ENCODE peak calls at places on chromosomes 12 and 14, in eight cellular contexts. D is AG04450, F is AG09309, I is cardiac muscle cell, H is fibroblast of mammary gland, K is tibial artery, L is psoas muscle, Z is lung. S is an unnamed sample.

GRCh38 chr14:91413547-91414474 is 3.8 kb downstream of the CCDC88C start:
- DNase-seq in D (no peak), F (no peak), I (no peak), H (no peak), K (no peak), L (no peak), Z (peak), S (no peak)

GRCh38 chr12:51943346-51943745 is 8.2 kb upstream of the ACVR1B start:
- DNase-seq in D (no peak), F (no peak), I (no peak), H (no peak), K (no peak), L (no peak), Z (no peak), S (no peak)

GRCh38 chr12:1629338-1630080 is 478 bp downstream of the WNT5B start:
- DNase-seq in D (no peak), F (no peak), I (no peak), H (peak), K (no peak), L (no peak), Z (no peak), S (no peak)

GRCh38 chr12:91833780-91834359 is 311.8 kb downstream of the BTG1 start:
- DNase-seq in D (no peak), F (no peak), I (no peak), H (no peak), K (no peak), L (no peak), Z (no peak), S (no peak)

GRCh38 chr14:64504310-64504896 is at the start of gene ZBTB1:
- DNase-seq in D (peak), F (peak), I (peak), H (peak), K (peak), L (peak), Z (peak), S (peak)

GRCh38 chr14:22375321-22375930 is 213.6 kb downstream of the DAD1 start:
- DNase-seq in D (peak), F (no peak), I (peak), H (peak), K (no peak), L (no peak), Z (no peak), S (peak)

GRCh38 chr14:100715803-100716202 is 10.9 kb upstream of the DLK1 start:
- DNase-seq in D (no peak), F (no peak), I (no peak), H (no peak), K (no peak), L (no peak), Z (no peak), S (no peak)

GRCh38 chr12:51598156-51598555 is 7.1 kb downstream of the SCN8A start:
- DNase-seq in D (no peak), F (no peak), I (no peak), H (no peak), K (no peak), L (no peak), Z (no peak), S (no peak)

GRCh38 chr14:51682411-51682810 is 30.7 kb downstream of the FRMD6 start:
- DNase-seq in D (no peak), F (no peak), I (peak), H (peak), K (no peak), L (no peak), Z (no peak), S (peak)

GRCh38 chr14:94598816-94599655 is 13.2 kb upstream of the SERPINA3 start:
- DNase-seq in D (peak), F (peak), I (peak), H (peak), K (peak), L (peak), Z (peak), S (peak)

GRCh38 chr12:26651566-26652188 is 181.3 kb downstream of the ITPR2 start:
- DNase-seq in D (peak), F (no peak), I (peak), H (peak), K (no peak), L (no peak), Z (peak), S (peak)

GRCh38 chr14:78245238-78245637 is 75.1 kb downstream of the NRXN3 start:
- DNase-seq in D (no peak), F (no peak), I (no peak), H (no peak), K (no peak), L (no peak), Z (peak), S (no peak)

GRCh38 chr14:70808402-70809237 is 693 bp downstream of the MAP3K9 start:
- DNase-seq in D (no peak), F (no peak), I (no peak), H (no peak), K (no peak), L (peak), Z (peak), S (no peak)

GRCh38 chr14:75934998-75935628 is 46.7 kb downstream of the TGFB3 start:
- DNase-seq in D (no peak), F (no peak), I (no peak), H (no peak), K (no peak), L (no peak), Z (no peak), S (no peak)

GRCh38 chr12:71746983-71747611 is 7.6 kb upstream of the RAB21 start:
- DNase-seq in D (peak), F (peak), I (peak), H (peak), K (no peak), L (no peak), Z (peak), S (peak)

GRCh38 chr12:41936333-41936732 is 208.3 kb downstream of the GXYLT1 start:
- DNase-seq in D (no peak), F (no peak), I (no peak), H (no peak), K (no peak), L (no peak), Z (no peak), S (no peak)

GRCh38 chr12:69639400-69640016 is 28.8 kb upstream of the LRRC10 start:
- DNase-seq in D (peak), F (no peak), I (peak), H (peak), K (peak), L (peak), Z (peak), S (peak)

GRCh38 chr12:91055976-91056375 is 1.8 kb downstream of the KERA start:
- DNase-seq in D (no peak), F (no peak), I (no peak), H (peak), K (no peak), L (no peak), Z (no peak), S (no peak)

GRCh38 chr14:57692671-57693070 is 173.2 kb downstream of the SLC35F4 start:
- DNase-seq in D (peak), F (peak), I (peak), H (peak), K (no peak), L (no peak), Z (no peak), S (peak)

GRCh38 chr14:76413962-76414665 is 38.2 kb downstream of the ESRRB start:
- DNase-seq in D (no peak), F (no peak), I (no peak), H (no peak), K (no peak), L (no peak), Z (no peak), S (no peak)

GRCh38 chr14:94638330-94638729 is 26.1 kb downstream of the SERPINA3 start:
- DNase-seq in D (no peak), F (no peak), I (no peak), H (peak), K (no peak), L (no peak), Z (no peak), S (no peak)

GRCh38 chr12:75337905-75338304 is 3.4 kb downstream of the GLIPR1L1 start:
- DNase-seq in D (no peak), F (no peak), I (no peak), H (no peak), K (no peak), L (no peak), Z (no peak), S (no peak)

GRCh38 chr12:125065753-125066570 is 727 bp downstream of the AACS start:
- DNase-seq in D (no peak), F (no peak), I (no peak), H (no peak), K (no peak), L (no peak), Z (no peak), S (no peak)

GRCh38 chr12:105485926-105486325 is 155.4 kb downstream of the C12orf75 start:
- DNase-seq in D (no peak), F (no peak), I (no peak), H (no peak), K (no peak), L (no peak), Z (no peak), S (no peak)

GRCh38 chr14:53855127-53855526 is 101.5 kb downstream of the BMP4 start:
- DNase-seq in D (no peak), F (no peak), I (no peak), H (no peak), K (no peak), L (no peak), Z (no peak), S (no peak)

GRCh38 chr12:32615441-32615840 is 63.7 kb upstream of the DNM1L start:
- DNase-seq in D (no peak), F (no peak), I (no peak), H (no peak), K (no peak), L (no peak), Z (no peak), S (no peak)

GRCh38 chr12:24947541-24948451 is 1.1 kb downstream of the BCAT1 start:
- DNase-seq in D (no peak), F (no peak), I (peak), H (peak), K (no peak), L (no peak), Z (no peak), S (peak)

GRCh38 chr12:21819236-21819635 is 44.7 kb upstream of the KCNJ8 start:
- DNase-seq in D (peak), F (no peak), I (no peak), H (peak), K (no peak), L (no peak), Z (no peak), S (peak)

GRCh38 chr12:132942611-132943010 is 13.5 kb downstream of the ZNF605 start:
- DNase-seq in D (no peak), F (no peak), I (no peak), H (no peak), K (peak), L (no peak), Z (no peak), S (no peak)

GRCh38 chr12:26116829-26117228 is 8.0 kb downstream of the BHLHE41 start:
- DNase-seq in D (no peak), F (no peak), I (no peak), H (no peak), K (no peak), L (no peak), Z (no peak), S (no peak)

GRCh38 chr12:2775431-2775830 is 19.3 kb upstream of the FKBP4 start:
- DNase-seq in D (no peak), F (no peak), I (no peak), H (no peak), K (no peak), L (no peak), Z (no peak), S (no peak)

GRCh38 chr14:74706101-74706500 is 6.8 kb downstream of the AREL1 start:
- DNase-seq in D (no peak), F (no peak), I (no peak), H (no peak), K (no peak), L (no peak), Z (no peak), S (no peak)

GRCh38 chr12:3332190-3332589 is 158.8 kb upstream of the PRMT8 start:
- DNase-seq in D (no peak), F (no peak), I (peak), H (peak), K (no peak), L (no peak), Z (no peak), S (peak)

GRCh38 chr12:53996188-53996885 is 3.6 kb upstream of the HOXC9 start:
- DNase-seq in D (no peak), F (no peak), I (no peak), H (no peak), K (no peak), L (no peak), Z (no peak), S (no peak)
- TF ChIP-seq CTCF in D (no peak), F (no peak), I (no peak), H (no peak), K (no peak), L (no peak), Z (no peak), S (no peak)

DNA sequence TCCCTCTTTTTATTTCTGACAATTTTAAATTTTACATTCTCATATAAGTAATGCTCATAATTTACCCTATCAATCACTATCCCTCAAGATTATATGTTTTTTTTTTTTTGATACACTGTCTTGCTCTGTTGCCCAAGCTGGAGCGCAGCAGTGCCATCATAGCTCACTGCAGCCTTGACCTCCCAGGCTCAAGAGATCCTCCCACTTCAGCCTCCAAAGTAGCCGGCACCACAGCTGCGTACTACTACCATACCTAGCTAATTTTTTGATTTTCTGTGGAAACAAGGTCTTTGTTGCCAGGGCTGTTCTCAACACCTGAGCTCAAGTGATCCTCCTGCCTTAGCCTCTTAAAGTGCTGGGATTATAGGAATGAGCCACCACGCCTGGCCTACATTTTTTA is 4.4 kb downstream of the DUSP16 start:
- DNase-seq in D (no peak), F (no peak), I (no peak), H (no peak), K (no peak), L (no peak), Z (no peak), S (no peak)
- H3K4me3 ChIP-seq in D (no peak), F (no peak), I (no peak), H (no peak), K (no peak), L (no peak), Z (no peak), S (no peak)

GRCh38 chr14:95818581-95818980 is 58.1 kb upstream of the TUNAR start:
- DNase-seq in D (no peak), F (no peak), I (no peak), H (no peak), K (no peak), L (no peak), Z (no peak), S (no peak)
- TF ChIP-seq CTCF in D (no peak), F (no peak), I (no peak), H (no peak), K (no peak), L (no peak), Z (no peak), S (no peak)

GRCh38 chr12:110677982-110678381 is 10.9 kb downstream of the HVCN1 start:
- DNase-seq in D (no peak), F (no peak), I (no peak), H (no peak), K (no peak), L (no peak), Z (no peak), S (no peak)

GRCh38 chr12:110676171-110676570 is 12.7 kb downstream of the HVCN1 start:
- DNase-seq in D (no peak), F (no peak), I (no peak), H (no peak), K (no peak), L (no peak), Z (no peak), S (no peak)

GRCh38 chr12:110680032-110680431 is 8.9 kb downstream of the HVCN1 start:
- DNase-seq in D (no peak), F (no peak), I (no peak), H (no peak), K (no peak), L (no peak), Z (no peak), S (no peak)

GRCh38 chr12:110679201-110679600 is 9.7 kb downstream of the HVCN1 start:
- DNase-seq in D (no peak), F (no peak), I (no peak), H (no peak), K (no peak), L (no peak), Z (no peak), S (no peak)

GRCh38 chr12:110677206-110677911 is 11.6 kb downstream of the HVCN1 start:
- DNase-seq in D (no peak), F (no peak), I (no peak), H (no peak), K (no peak), L (no peak), Z (no peak), S (no peak)
- H3K4me3 ChIP-seq in D (no peak), F (no peak), I (no peak), H (no peak), K (no peak), L (no peak), Z (no peak), S (no peak)

DNA sequence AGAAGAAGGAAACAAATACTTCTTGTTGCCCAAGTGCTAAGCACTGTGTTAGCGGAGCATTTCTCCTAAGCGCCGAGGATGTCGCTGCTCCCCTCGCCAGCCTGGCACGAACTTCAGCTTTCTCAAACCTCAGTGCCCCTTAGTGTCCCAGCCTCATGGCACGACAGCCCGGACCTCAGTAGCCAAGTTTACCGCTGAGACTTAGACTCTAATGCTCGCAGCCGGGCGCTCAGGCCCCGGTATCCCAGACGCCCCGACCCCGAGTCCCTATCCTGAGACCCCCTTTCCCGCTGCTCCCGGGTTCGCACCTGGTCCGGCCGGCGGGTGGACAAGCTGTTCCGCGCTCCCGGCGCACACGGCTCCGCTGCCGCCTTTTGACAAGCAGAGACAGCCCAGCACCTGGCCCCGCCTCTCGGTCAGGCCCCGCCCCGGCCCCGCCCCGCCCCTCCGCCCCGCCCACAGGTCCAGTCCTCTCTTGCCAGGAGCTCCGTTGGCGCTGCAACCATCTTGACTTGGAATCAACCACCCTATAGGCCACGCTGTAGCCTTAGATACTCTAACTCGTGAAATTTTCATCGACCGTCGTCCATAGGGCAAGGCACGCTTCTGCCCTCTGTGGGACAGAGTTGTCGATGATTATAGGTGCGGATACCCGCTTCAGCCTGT is at the start of gene VDR:
- DNase-seq in D (peak), F (no peak), I (peak), H (peak), K (peak), L (peak), Z (peak), S (peak)
- TF ChIP-seq CTCF in D (peak), F (peak), I (peak), H (peak), K (no peak), L (peak), Z (no peak), S (peak)

DNA sequence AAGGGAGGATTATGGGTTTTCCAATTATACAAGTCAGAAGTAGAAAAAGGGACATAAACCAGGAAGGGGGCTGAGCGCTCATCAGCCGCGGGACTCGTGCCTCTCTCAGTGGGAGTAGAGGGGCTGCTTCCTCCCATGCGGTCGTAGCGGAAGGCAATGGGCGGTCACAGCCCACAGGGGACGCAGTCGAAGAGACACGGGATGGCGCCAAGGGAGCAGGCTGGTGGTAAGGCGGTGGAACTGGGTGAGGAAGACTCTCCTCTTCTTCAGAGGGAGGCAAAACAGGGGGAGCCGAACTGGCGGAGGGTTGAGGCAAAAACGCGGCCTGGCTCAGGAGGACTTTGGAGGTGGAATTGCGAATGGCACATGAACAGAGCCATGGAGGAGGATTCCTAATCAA is 677.7 kb downstream of the TMEM121 start:
- DNase-seq in D (no peak), F (no peak), I (no peak), H (no peak), K (no peak), L (no peak), Z (no peak), S (no peak)
- H3K4me3 ChIP-seq in D (no peak), F (no peak), I (no peak), H (no peak), K (no peak), L (no peak), Z (no peak), S (no peak)

GRCh38 chr12:12070674-12071661 is at the start of gene BCL2L14:
- DNase-seq in D (no peak), F (no peak), I (no peak), H (no peak), K (no peak), L (no peak), Z (no peak), S (no peak)
- TF ChIP-seq CTCF in D (no peak), F (no peak), I (no peak), H (no peak), K (no peak), L (no peak), Z (no peak), S (no peak)

GRCh38 chr12:83889745-83890144 is 1022.9 kb downstream of the SLC6A15 start:
- DNase-seq in D (no peak), F (no peak), I (no peak), H (no peak), K (no peak), L (no peak), Z (no peak), S (no peak)
- H3K4me3 ChIP-seq in D (no peak), F (no peak), I (no peak), H (no peak), K (no peak), L (no peak), Z (no peak), S (no peak)

S was measured in fibroblast of villous mesenchyme.